ENCODE peak calls at places on chromosomes 4 and X, in six cellular contexts. O, C, F, L, E and H are unnamed samples.

GRCh38 chrX:102835504-102836146 is 101.4 kb upstream of the RAB40AL start:
- DNase-seq in C (peak), F (peak), O (no peak), E (peak), L (no peak), H (no peak)

GRCh38 chrX:72532371-72532770 is 40.3 kb downstream of the HDAC8 start:
- DNase-seq in L (no peak), O (no peak), C (no peak), F (no peak), E (no peak), H (no peak)

GRCh38 chr4:87530868-87531267 is 1.7 kb upstream of the SPARCL1 start:
- DNase-seq in L (no peak), F (peak), E (peak), C (no peak), O (peak), H (peak)

GRCh38 chr4:109079731-109080130 is 222.7 kb downstream of the COL25A1 start:
- DNase-seq in O (no peak), L (no peak), C (no peak), E (no peak), F (peak), H (no peak)

GRCh38 chr4:166282081-166282770 is 409.2 kb downstream of the TLL1 start:
- DNase-seq in O (no peak), L (no peak), C (no peak), E (no peak), F (peak), H (no peak)

GRCh38 chrX:75276666-75277065 is 2.8 kb downstream of the UPRT start:
- DNase-seq in F (no peak), E (no peak), O (no peak), C (peak), L (no peak), H (no peak)

GRCh38 chrX:73850124-73851013 is 287.4 kb downstream of the CHIC1 start:
- DNase-seq in O (peak), F (peak), L (no peak), E (peak), C (peak), H (peak)

GRCh38 chr4:142817442-142817841 is 28.7 kb downstream of the INPP4B start:
- DNase-seq in E (peak), O (no peak), C (peak), F (peak), L (peak), H (no peak)

GRCh38 chrX:15549189-15550012 is 48.8 kb downstream of the BMX start:
- DNase-seq in O (no peak), E (no peak), L (no peak), F (no peak), C (no peak), H (no peak)

GRCh38 chr4:56026596-56026995 is 77.9 kb downstream of the CEP135 start:
- DNase-seq in O (no peak), E (no peak), F (peak), C (peak), L (no peak), H (no peak)

GRCh38 chr4:153081693-153082092 is 122.5 kb upstream of the TRIM2 start:
- DNase-seq in O (no peak), F (no peak), L (no peak), C (no peak), E (no peak), H (no peak)

GRCh38 chr4:31275906-31276305 is 555.7 kb downstream of the PCDH7 start:
- DNase-seq in F (no peak), C (no peak), O (no peak), E (no peak), L (no peak), H (no peak)

GRCh38 chr4:1497189-1497801 is 91.1 kb upstream of the NKX1-1 start:
- DNase-seq in F (no peak), C (no peak), O (no peak), E (no peak), L (no peak), H (no peak)

GRCh38 chr4:1752284-1753041 is 31.1 kb downstream of the TACC3 start:
- DNase-seq in C (no peak), E (no peak), L (no peak), O (no peak), F (peak), H (no peak)

GRCh38 chr4:6582889-6583504 is 8.0 kb downstream of the MAN2B2 start:
- DNase-seq in L (no peak), O (no peak), C (peak), F (peak), E (peak), H (no peak)

GRCh38 chr4:95156452-95156765 is 392.4 kb downstream of the UNC5C start:
- DNase-seq in C (no peak), L (no peak), F (no peak), E (no peak), O (no peak), H (no peak)

GRCh38 chrX:118807151-118808017 is 16.2 kb upstream of the ZCCHC12 start:
- DNase-seq in F (peak), O (no peak), E (peak), L (peak), C (peak), H (peak)

GRCh38 chr4:143514432-143514831 is 930 bp downstream of the SMARCA5 start:
- DNase-seq in F (peak), E (peak), C (peak), L (no peak), O (peak), H (peak)

GRCh38 chrX:116499780-116500179 is 37.0 kb upstream of the CT83 start:
- DNase-seq in O (no peak), L (no peak), C (no peak), E (no peak), F (peak), H (no peak)

GRCh38 chrX:131746491-131746968 is 202.7 kb downstream of the OR13H1 start:
- DNase-seq in L (no peak), E (peak), F (no peak), C (no peak), O (peak), H (peak)

GRCh38 chr4:1091561-1091995 is 21.8 kb downstream of the RNF212 start:
- DNase-seq in F (no peak), C (no peak), L (no peak), O (no peak), E (no peak), H (no peak)

GRCh38 chr4:87121332-87122065 is 98.9 kb downstream of the KLHL8 start:
- DNase-seq in C (no peak), E (no peak), F (no peak), O (no peak), L (no peak), H (no peak)

GRCh38 chr4:101651778-101652177 is 138.8 kb upstream of the BANK1 start:
- DNase-seq in L (no peak), F (no peak), C (no peak), O (no peak), E (no peak), H (no peak)

GRCh38 chr4:60134106-60134505 is 1066.0 kb upstream of the ADGRL3 start:
- DNase-seq in F (no peak), O (no peak), L (no peak), C (no peak), E (no peak), H (no peak)

GRCh38 chr4:187606581-187606980 is 389.0 kb upstream of the ZFP42 start:
- DNase-seq in F (peak), C (peak), E (peak), O (no peak), L (no peak), H (no peak)

GRCh38 chrX:114134465-114134864 is 449.4 kb upstream of the HTR2C start:
- DNase-seq in C (no peak), L (no peak), E (no peak), O (no peak), F (peak), H (no peak)

GRCh38 chr4:188905248-188905647 is 766.0 kb downstream of the TRIML1 start:
- DNase-seq in L (no peak), F (no peak), C (no peak), O (no peak), E (no peak), H (no peak)

GRCh38 chr4:88366460-88366859 is 12.2 kb upstream of the HERC6 start:
- DNase-seq in L (no peak), F (no peak), O (no peak), C (no peak), E (no peak), H (no peak)

GRCh38 chrX:148043456-148043855 is 62.3 kb downstream of the FMR1NB start:
- DNase-seq in F (no peak), C (no peak), E (peak), O (no peak), L (no peak), H (no peak)

GRCh38 chr4:182245541-182246245 is 2.5 kb downstream of the TENM3 start:
- DNase-seq in O (no peak), C (peak), F (peak), E (peak), L (no peak), H (no peak)

GRCh38 chr4:78990938-78991810 is 51.9 kb upstream of the PAQR3 start:
- DNase-seq in L (no peak), E (no peak), O (no peak), F (no peak), C (no peak), H (no peak)

GRCh38 chr4:148442830-148443549 is 776 bp upstream of the NR3C2 start:
- DNase-seq in C (no peak), O (peak), F (peak), L (no peak), E (peak), H (no peak)

GRCh38 chrX:154486396-154487207 is at the start of gene UBL4A:
- DNase-seq in F (peak), E (peak), O (peak), L (peak), C (peak), H (peak)

GRCh38 chr4:139153411-139154133 is 23.4 kb downstream of the ELF2 start:
- DNase-seq in L (no peak), O (no peak), E (no peak), F (peak), C (no peak), H (no peak)

GRCh38 chrX:96919672-96920071 is 36.0 kb downstream of the RPA4 start:
- DNase-seq in L (no peak), E (no peak), O (no peak), F (no peak), C (no peak), H (no peak)

GRCh38 chr4:174873931-174874330 is 44.2 kb upstream of the ADAM29 start:
- DNase-seq in C (peak), E (no peak), L (no peak), F (no peak), O (no peak), H (no peak)

GRCh38 chr4:23023121-23023520 is 330.4 kb downstream of the GBA3 start:
- DNase-seq in F (no peak), L (no peak), C (no peak), O (no peak), E (peak), H (no peak)